ENCODE peak calls at places on chromosome 14, in six cellular contexts. One of them, this sample, is unnamed.

GRCh38 chr14:93906341-93907329 is 20.5 kb upstream of the FAM181A start:
- DNase-seq in transverse colon: peak
- DNase-seq in body of pancreas: peak
- DNase-seq in lower leg skin: no peak
- DNase-seq in ovary: peak
- DNase-seq in A549: peak
- DNase-seq in this sample: peak

GRCh38 chr14:53842938-53843337 is 113.7 kb downstream of the BMP4 start:
- DNase-seq in A549: peak
- DNase-seq in body of pancreas: peak
- DNase-seq in transverse colon: no peak
- DNase-seq in lower leg skin: no peak
- DNase-seq in ovary: no peak
- DNase-seq in this sample: no peak

GRCh38 chr14:63308723-63309317 is 9.9 kb downstream of the GPHB5 start:
- DNase-seq in transverse colon: peak
- DNase-seq in A549: peak
- DNase-seq in lower leg skin: no peak
- DNase-seq in body of pancreas: peak
- DNase-seq in ovary: no peak
- DNase-seq in this sample: no peak

GRCh38 chr14:42490536-42490935 is 883.9 kb downstream of the LRFN5 start:
- DNase-seq in transverse colon: no peak
- DNase-seq in ovary: no peak
- DNase-seq in A549: no peak
- DNase-seq in lower leg skin: no peak
- DNase-seq in body of pancreas: no peak
- DNase-seq in this sample: no peak

GRCh38 chr14:70896981-70897380 is 10.3 kb upstream of the PCNX1 start:
- DNase-seq in lower leg skin: no peak
- DNase-seq in transverse colon: no peak
- DNase-seq in body of pancreas: no peak
- DNase-seq in A549: no peak
- DNase-seq in ovary: no peak
- DNase-seq in this sample: no peak

GRCh38 chr14:105064721-105065143 is 498 bp downstream of the GPR132 start:
- DNase-seq in lower leg skin: no peak
- DNase-seq in ovary: no peak
- DNase-seq in body of pancreas: no peak
- DNase-seq in A549: no peak
- DNase-seq in transverse colon: peak
- DNase-seq in this sample: no peak

GRCh38 chr14:71591929-71592328 is 340.3 kb upstream of the RGS6 start:
- DNase-seq in transverse colon: no peak
- DNase-seq in lower leg skin: no peak
- DNase-seq in A549: no peak
- DNase-seq in body of pancreas: no peak
- DNase-seq in ovary: no peak
- DNase-seq in this sample: no peak

GRCh38 chr14:59245809-59246295 is 57.4 kb downstream of the DAAM1 start:
- DNase-seq in lower leg skin: no peak
- DNase-seq in ovary: no peak
- DNase-seq in body of pancreas: no peak
- DNase-seq in A549: no peak
- DNase-seq in transverse colon: no peak
- DNase-seq in this sample: no peak

GRCh38 chr14:94051115-94051514 is 25.0 kb downstream of the OTUB2 start:
- DNase-seq in lower leg skin: peak
- DNase-seq in ovary: peak
- DNase-seq in transverse colon: peak
- DNase-seq in body of pancreas: peak
- DNase-seq in A549: peak
- DNase-seq in this sample: peak

GRCh38 chr14:59277659-59278058 is 89.2 kb downstream of the DAAM1 start:
- DNase-seq in A549: no peak
- DNase-seq in lower leg skin: no peak
- DNase-seq in ovary: no peak
- DNase-seq in transverse colon: no peak
- DNase-seq in body of pancreas: no peak
- DNase-seq in this sample: no peak

GRCh38 chr14:95544588-95544987 is 9.7 kb downstream of the GLRX5 start:
- DNase-seq in transverse colon: no peak
- DNase-seq in lower leg skin: no peak
- DNase-seq in A549: no peak
- DNase-seq in ovary: no peak
- DNase-seq in body of pancreas: no peak
- DNase-seq in this sample: peak

GRCh38 chr14:66746316-66747006 is 238.5 kb downstream of the GPHN start:
- DNase-seq in A549: peak
- DNase-seq in lower leg skin: no peak
- DNase-seq in transverse colon: no peak
- DNase-seq in body of pancreas: peak
- DNase-seq in ovary: no peak
- DNase-seq in this sample: peak

GRCh38 chr14:70987042-70987441 is 79.8 kb downstream of the PCNX1 start:
- DNase-seq in lower leg skin: no peak
- DNase-seq in A549: no peak
- DNase-seq in ovary: no peak
- DNase-seq in transverse colon: no peak
- DNase-seq in body of pancreas: no peak
- DNase-seq in this sample: peak

DNA sequence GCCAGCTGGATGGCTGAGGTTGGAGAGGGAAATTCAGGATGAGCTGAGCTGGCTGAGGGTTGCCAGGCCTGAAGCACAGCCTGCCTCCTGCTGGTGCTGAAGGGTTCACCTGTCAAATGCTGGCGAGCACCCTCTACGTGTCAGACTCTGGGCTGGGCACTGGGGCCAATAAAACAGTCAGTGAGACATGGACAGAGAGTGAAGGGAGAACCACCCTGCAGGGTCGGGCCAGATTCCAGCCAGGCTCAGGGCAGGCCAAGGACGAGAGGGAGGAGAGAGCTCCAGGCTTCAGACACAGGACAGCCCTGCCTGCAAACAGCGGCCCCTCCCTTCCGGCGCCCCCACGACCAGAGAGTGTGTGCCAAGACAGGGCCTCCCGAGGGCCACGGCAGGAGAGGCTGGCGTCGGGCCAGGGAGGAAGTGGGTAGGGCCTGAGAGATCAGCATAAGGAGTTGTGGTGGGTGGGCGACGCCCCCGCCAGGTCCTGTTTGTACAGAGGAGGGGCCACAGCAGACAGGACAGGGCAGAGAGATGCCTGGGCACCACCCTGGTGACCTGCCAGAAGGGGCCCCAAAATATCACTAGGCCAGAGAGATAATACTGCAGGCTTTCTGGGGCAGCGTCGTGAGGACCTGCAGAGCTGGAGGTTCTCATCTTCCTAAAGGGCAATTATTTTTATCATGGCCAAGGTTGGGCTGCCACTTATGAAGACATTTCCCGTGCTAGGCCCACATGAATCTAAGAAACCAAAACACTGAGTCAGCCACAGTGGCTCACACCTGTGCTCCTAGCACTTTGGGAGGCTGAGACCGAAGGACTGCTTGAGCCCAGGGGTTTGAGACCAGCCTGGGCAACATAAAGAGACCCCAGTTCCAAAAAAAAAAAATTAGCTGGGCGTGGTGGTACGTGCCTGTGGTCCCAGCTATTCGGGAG is 73.1 kb upstream of the GPR68 start:
- DNase-seq in lower leg skin: peak
- DNase-seq in ovary: peak
- DNase-seq in A549: no peak
- DNase-seq in body of pancreas: peak
- DNase-seq in transverse colon: peak
- DNase-seq in this sample: peak
- TF ChIP-seq POLR2A in lower leg skin: no peak
- TF ChIP-seq POLR2A in ovary: no peak
- TF ChIP-seq POLR2A in A549: no peak
- TF ChIP-seq POLR2A in body of pancreas: no peak
- TF ChIP-seq POLR2A in transverse colon: no peak
- TF ChIP-seq POLR2A in this sample: no peak

DNA sequence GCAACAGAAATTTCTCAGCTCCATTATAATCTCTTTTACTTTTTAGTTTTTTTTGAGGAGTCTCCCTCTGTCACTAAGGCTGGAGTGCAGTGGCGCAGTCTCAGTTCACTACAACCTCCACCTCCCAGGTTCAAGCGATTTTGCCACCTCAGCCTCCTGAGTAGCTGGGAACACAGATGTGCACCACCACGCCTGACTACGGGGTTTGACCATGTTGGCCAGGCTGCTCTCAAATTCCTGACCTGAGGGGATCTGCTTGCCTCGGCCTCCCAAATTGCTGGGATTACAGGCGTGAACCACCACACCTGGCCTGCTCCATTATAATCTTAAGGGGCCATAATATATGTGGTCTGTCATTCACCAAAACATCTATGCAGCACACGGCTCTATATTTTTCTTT is 23.4 kb downstream of the HNRNPC start:
- DNase-seq in A549: no peak
- DNase-seq in ovary: no peak
- DNase-seq in transverse colon: no peak
- DNase-seq in body of pancreas: no peak
- DNase-seq in lower leg skin: no peak
- DNase-seq in this sample: no peak
- TF ChIP-seq POLR2A in A549: no peak
- TF ChIP-seq POLR2A in ovary: no peak
- TF ChIP-seq POLR2A in transverse colon: no peak
- TF ChIP-seq POLR2A in body of pancreas: no peak
- TF ChIP-seq POLR2A in lower leg skin: no peak
- TF ChIP-seq POLR2A in this sample: no peak

DNA sequence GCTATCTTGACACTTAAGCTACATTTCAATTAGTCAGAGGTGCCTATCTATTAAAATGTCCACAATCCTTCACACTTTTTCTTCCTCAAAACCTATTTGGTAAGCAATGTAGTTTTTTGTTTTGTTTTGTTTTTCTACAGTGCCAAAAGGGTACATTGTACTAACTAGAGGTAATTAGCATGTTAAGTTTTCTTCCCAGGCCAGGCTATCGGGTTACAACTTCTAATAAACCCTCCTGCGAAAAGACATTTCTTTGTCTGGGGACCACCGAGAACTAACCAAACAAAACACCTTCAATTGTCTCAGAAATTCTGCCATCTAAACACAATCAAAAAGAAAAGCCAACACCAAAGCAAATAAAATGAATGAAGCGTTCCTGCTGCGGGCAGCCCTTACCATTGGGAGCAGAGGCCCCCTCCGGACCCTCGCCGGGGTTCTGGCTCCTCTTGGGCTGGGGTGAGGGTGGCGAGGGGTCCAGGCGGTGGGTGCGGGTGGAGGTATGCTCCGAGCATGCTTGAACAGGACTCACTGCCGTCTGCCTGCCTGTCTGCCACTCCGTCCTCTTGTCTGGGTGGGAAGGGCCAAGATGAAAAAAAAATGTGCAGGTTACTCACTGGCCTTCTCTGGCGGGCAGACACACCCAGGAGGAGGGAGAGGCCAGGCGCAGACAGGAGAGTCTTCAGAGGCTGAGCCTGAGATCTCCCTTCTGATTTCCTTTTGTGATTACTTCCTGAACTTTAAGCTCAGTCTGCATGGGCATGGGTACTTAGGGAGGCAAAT is 76.3 kb downstream of the STON2 start:
- DNase-seq in transverse colon: peak
- DNase-seq in A549: peak
- DNase-seq in body of pancreas: no peak
- DNase-seq in ovary: no peak
- DNase-seq in lower leg skin: no peak
- DNase-seq in this sample: peak
- TF ChIP-seq POLR2A in transverse colon: peak
- TF ChIP-seq POLR2A in A549: peak
- TF ChIP-seq POLR2A in body of pancreas: no peak
- TF ChIP-seq POLR2A in ovary: no peak
- TF ChIP-seq POLR2A in lower leg skin: no peak
- TF ChIP-seq POLR2A in this sample: no peak

GRCh38 chr14:102898298-102898697 is 24.2 kb upstream of the AMN start:
- DNase-seq in body of pancreas: no peak
- DNase-seq in ovary: no peak
- DNase-seq in lower leg skin: no peak
- DNase-seq in A549: no peak
- DNase-seq in transverse colon: no peak
- DNase-seq in this sample: no peak

GRCh38 chr14:102897299-102898027 is 25.0 kb upstream of the AMN start:
- DNase-seq in transverse colon: no peak
- DNase-seq in A549: no peak
- DNase-seq in lower leg skin: no peak
- DNase-seq in ovary: no peak
- DNase-seq in body of pancreas: no peak
- DNase-seq in this sample: no peak

GRCh38 chr14:102900631-102901571 is 21.6 kb upstream of the AMN start:
- DNase-seq in A549: no peak
- DNase-seq in lower leg skin: no peak
- DNase-seq in transverse colon: no peak
- DNase-seq in ovary: no peak
- DNase-seq in body of pancreas: no peak
- DNase-seq in this sample: no peak

GRCh38 chr14:102899516-102899900 is 23.0 kb upstream of the AMN start:
- DNase-seq in A549: no peak
- DNase-seq in ovary: no peak
- DNase-seq in body of pancreas: no peak
- DNase-seq in lower leg skin: no peak
- DNase-seq in transverse colon: no peak
- DNase-seq in this sample: no peak

DNA sequence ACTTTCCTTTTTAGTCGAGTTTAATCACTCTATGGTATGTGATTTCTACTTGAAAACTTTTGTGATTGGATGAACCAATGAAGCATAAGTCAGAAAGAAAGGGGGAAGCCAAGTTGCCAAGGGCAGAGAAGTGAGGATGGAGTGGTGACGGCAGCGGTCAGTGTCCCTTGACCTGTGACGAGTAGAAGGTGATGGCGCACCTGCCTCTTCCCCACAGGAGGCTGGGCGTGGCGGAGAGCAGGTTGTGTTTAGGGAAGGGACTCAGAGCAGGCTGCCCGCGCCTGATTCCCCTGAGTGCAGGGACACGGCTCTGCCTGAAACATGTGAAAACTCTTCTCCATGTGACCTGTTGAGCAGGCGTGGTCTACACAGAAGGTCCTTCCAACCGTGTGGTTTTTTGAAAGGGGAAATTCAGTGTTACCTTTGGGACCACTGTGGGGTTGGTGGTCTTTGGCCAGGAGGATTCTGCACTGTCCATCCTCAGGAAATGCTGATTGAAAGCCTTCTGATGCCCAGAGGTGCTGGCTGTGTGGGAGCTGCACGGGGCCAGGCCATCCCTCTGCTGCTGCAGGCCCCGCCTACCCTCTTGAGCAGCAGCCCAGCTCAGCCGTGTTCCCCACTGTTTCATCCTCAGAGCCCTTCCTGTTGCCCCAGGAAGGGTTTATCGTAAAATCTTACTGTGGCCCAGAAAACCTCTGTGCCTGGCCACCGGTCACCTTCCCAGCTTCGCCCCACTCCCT is 23.5 kb upstream of the AMN start:
- DNase-seq in lower leg skin: no peak
- DNase-seq in transverse colon: peak
- DNase-seq in body of pancreas: no peak
- DNase-seq in ovary: no peak
- DNase-seq in A549: no peak
- DNase-seq in this sample: no peak
- TF ChIP-seq POLR2A in lower leg skin: no peak
- TF ChIP-seq POLR2A in transverse colon: no peak
- TF ChIP-seq POLR2A in body of pancreas: no peak
- TF ChIP-seq POLR2A in ovary: no peak
- TF ChIP-seq POLR2A in A549: no peak
- TF ChIP-seq POLR2A in this sample: no peak

This sample was measured in erythroblast.